ENCODE peak calls at places on chromosome 4, in eight cellular contexts. X is mammary epithelial cell, W is WERI-Rb-1, I is A673, J is fibroblast of lung, R is uterus, H is dorsolateral prefrontal cortex, G is heart left ventricle. E is an unnamed sample.
A peak's percentile ranks its signal among the peaks of the same experiment; 100 is the strongest.

GRCh38 chr4:4256799-4257198 is 8.8 kb upstream of the TMEM128 start:
- DNase-seq in X (peak; percentile 41), W (no peak), I (peak; percentile 17), J (no peak), R (peak; percentile 24), H (no peak), G (no peak), E (no peak)

GRCh38 chr4:92234393-92235176 is 69.2 kb upstream of the GRID2 start:
- DNase-seq in X (peak; percentile 94), W (no peak), I (peak; percentile 1), J (peak; percentile 99), R (no peak), H (no peak), G (no peak), E (no peak)

GRCh38 chr4:158827475-158828085 is 58.8 kb downstream of the FNIP2 start:
- DNase-seq in X (no peak), W (no peak), I (no peak), J (no peak), R (no peak), H (no peak), G (no peak), E (no peak)

GRCh38 chr4:162061214-162061613 is 102.6 kb downstream of the FSTL5 start:
- DNase-seq in X (peak; percentile 8), W (no peak), I (no peak), J (peak; percentile 66), R (no peak), H (no peak), G (no peak), E (no peak)

GRCh38 chr4:13601848-13602247 is 25.7 kb downstream of the BOD1L1 start:
- DNase-seq in X (no peak), W (no peak), I (no peak), J (no peak), R (no peak), H (no peak), G (no peak), E (no peak)

GRCh38 chr4:83852085-83852451 is 316.2 kb downstream of the GPAT3 start:
- DNase-seq in X (peak; percentile 61), W (no peak), I (no peak), J (peak; percentile 92), R (no peak), H (no peak), G (no peak), E (no peak)

GRCh38 chr4:140363558-140363957 is 9.9 kb upstream of the SCOC start:
- DNase-seq in X (no peak), W (no peak), I (peak; percentile 87), J (no peak), R (no peak), H (no peak), G (no peak), E (no peak)

GRCh38 chr4:98150092-98150761 is 7.0 kb upstream of the STPG2 start:
- DNase-seq in X (no peak), W (no peak), I (no peak), J (peak; percentile 5), R (no peak), H (no peak), G (no peak), E (no peak)

GRCh38 chr4:182745268-182745667 is 171.9 kb downstream of the DCTD start:
- DNase-seq in X (peak; percentile 80), W (no peak), I (peak; percentile 36), J (no peak), R (no peak), H (no peak), G (no peak), E (no peak)

GRCh38 chr4:10028910-10029309 is 7.6 kb upstream of the SLC2A9 start:
- DNase-seq in X (no peak), W (no peak), I (no peak), J (no peak), R (no peak), H (no peak), G (no peak), E (no peak)

GRCh38 chr4:3227878-3228675 is 20.9 kb upstream of the MSANTD1 start:
- DNase-seq in X (no peak), W (no peak), I (no peak), J (peak; percentile 10), R (no peak), H (no peak), G (peak; percentile 56), E (no peak)

GRCh38 chr4:176435891-176436499 is 116.2 kb downstream of the SPCS3 start:
- DNase-seq in X (no peak), W (no peak), I (no peak), J (peak; percentile 90), R (no peak), H (no peak), G (no peak), E (no peak)

GRCh38 chr4:77651820-77652219 is 46.2 kb downstream of the CXCL13 start:
- DNase-seq in X (no peak), W (no peak), I (no peak), J (no peak), R (no peak), H (no peak), G (no peak), E (no peak)

GRCh38 chr4:1154523-1155182 is 17.7 kb downstream of the SPON2 start:
- DNase-seq in X (no peak), W (no peak), I (no peak), J (peak; percentile 49), R (no peak), H (peak; percentile 33), G (no peak), E (no peak)

GRCh38 chr4:46908148-46908547 is 897 bp downstream of the COX7B2 start:
- DNase-seq in X (no peak), W (no peak), I (no peak), J (no peak), R (no peak), H (no peak), G (no peak), E (no peak)

GRCh38 chr4:86054676-86055075 is 305.2 kb downstream of the MAPK10 start:
- DNase-seq in X (no peak), W (no peak), I (no peak), J (no peak), R (no peak), H (no peak), G (no peak), E (no peak)

GRCh38 chr4:28402751-28403150 is 1542.1 kb downstream of the STIM2 start:
- DNase-seq in X (no peak), W (no peak), I (no peak), J (no peak), R (no peak), H (no peak), G (no peak), E (no peak)

GRCh38 chr4:173794662-173795061 is 264.6 kb upstream of the HAND2 start:
- DNase-seq in X (no peak), W (no peak), I (peak; percentile 79), J (peak; percentile 50), R (no peak), H (no peak), G (no peak), E (no peak)

GRCh38 chr4:142850478-142850877 is 4.4 kb upstream of the INPP4B start:
- DNase-seq in X (no peak), W (peak; percentile 16), I (no peak), J (no peak), R (no peak), H (no peak), G (no peak), E (no peak)

DNA sequence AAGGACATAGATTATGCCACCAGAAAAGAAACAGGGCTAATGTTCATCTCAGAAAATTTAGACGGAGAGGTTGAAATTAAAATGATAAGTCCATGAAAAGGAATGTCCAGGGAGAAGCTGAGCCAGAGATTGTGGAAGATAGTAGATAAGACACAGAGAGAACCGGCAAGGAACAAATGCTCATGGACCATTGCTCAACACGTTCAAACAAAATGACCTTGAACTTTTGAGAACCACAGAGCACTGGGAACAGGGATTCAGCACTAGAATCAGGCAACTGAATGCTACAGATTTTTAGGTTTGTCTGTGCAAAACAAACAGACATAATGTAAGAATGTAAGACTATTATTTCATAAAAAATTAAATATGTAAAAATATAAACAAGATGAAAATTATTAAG is 206.3 kb downstream of the PDGFC start:
- DNase-seq in X (no peak), W (no peak), I (no peak), J (peak; percentile 63), R (no peak), H (no peak), G (no peak), E (no peak)
- H3K27ac ChIP-seq in X (no peak overlapping the region), W (no peak overlapping the region), I (no peak overlapping the region), J (peak overlapping the region; percentile 1), R (no peak overlapping the region), H (no peak overlapping the region), G (no peak overlapping the region), E (no peak overlapping the region)

GRCh38 chr4:165010991-165011390 is 20.8 kb upstream of the TRIM60 start:
- DNase-seq in X (no peak), W (no peak), I (no peak), J (no peak), R (no peak), H (no peak), G (no peak), E (no peak)
- H3K27ac ChIP-seq in X (no peak overlapping the region), W (no peak overlapping the region), I (no peak overlapping the region), J (no peak overlapping the region), R (no peak overlapping the region), H (no peak overlapping the region), G (no peak overlapping the region), E (no peak overlapping the region)

GRCh38 chr4:8200302-8200975 is 1.3 kb downstream of the SH3TC1 start:
- DNase-seq in X (peak; percentile 70), W (no peak), I (no peak), J (no peak), R (no peak), H (no peak), G (peak; percentile 86), E (no peak)
- H3K27ac ChIP-seq in X (peak overlapping the region; percentile 93), W (no peak overlapping the region), I (no peak overlapping the region), J (peak overlapping the region; percentile 52), R (peak overlapping the region; percentile 48), H (peak overlapping the region; percentile 63), G (peak overlapping the region; percentile 73), E (peak overlapping the region; percentile 80)

DNA sequence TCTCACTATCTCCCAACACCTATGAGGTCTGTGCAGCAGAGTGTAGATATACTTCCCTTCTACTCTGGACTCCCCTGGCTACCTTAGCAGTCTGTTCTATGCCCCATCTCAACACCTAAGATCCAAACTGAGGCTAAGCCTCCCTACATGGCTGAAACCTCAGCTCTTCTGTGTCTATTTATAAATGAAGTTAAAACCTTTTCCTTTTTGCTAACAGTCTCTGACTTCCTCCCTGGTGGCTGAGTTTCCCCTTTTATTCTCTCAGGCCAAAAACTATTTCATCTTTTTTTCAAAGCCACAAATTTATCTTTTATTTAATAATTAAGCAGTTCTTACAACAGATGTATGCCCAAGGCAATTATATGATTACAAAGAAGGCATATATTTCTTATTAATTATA is 111.8 kb upstream of the STIM2 start:
- DNase-seq in X (no peak), W (no peak), I (no peak), J (no peak), R (no peak), H (no peak), G (no peak), E (no peak)
- H3K27ac ChIP-seq in X (no peak overlapping the region), W (no peak overlapping the region), I (no peak overlapping the region), J (no peak overlapping the region), R (no peak overlapping the region), H (no peak overlapping the region), G (no peak overlapping the region), E (no peak overlapping the region)

E was measured in caudate nucleus.